ENCODE peak calls at places on chromosomes 12 and 14, in eight cellular contexts. T is mucosa of descending colon, H is tibial nerve, M is small intestine, X is esophagus squamous epithelium, V is body of pancreas, F is MM.1S, B is psoas muscle. P is an unnamed sample. For H3K4me1 and H3K9me3, the result is how much of the 10 kb centered on the place peaks cover.

GRCh38 chr12:56593909-56594621 is 36.1 kb downstream of the BAZ2A start:
- DNase-seq in F (peak), T (peak), M (peak), X (no peak), V (peak), B (peak), H (peak), P (peak)

GRCh38 chr14:31990183-31990862 is 86.8 kb upstream of the ARHGAP5 start:
- DNase-seq in F (no peak), H (no peak), X (no peak), B (no peak), M (no peak), T (no peak), V (no peak), P (no peak)

GRCh38 chr12:54359762-54360351 is 4.4 kb downstream of the GPR84 start:
- DNase-seq in M (no peak), B (no peak), V (no peak), T (no peak), H (no peak), X (no peak), F (no peak), P (no peak)

GRCh38 chr14:63508033-63508432 is 35.1 kb downstream of the PPP2R5E start:
- DNase-seq in M (no peak), X (no peak), B (no peak), F (no peak), T (no peak), H (no peak), V (no peak), P (peak)

GRCh38 chr14:38145142-38145541 is 62.6 kb upstream of the SSTR1 start:
- DNase-seq in H (no peak), M (no peak), T (no peak), V (no peak), B (no peak), X (no peak), F (no peak), P (no peak)

GRCh38 chr14:32233292-32233691 is 30.2 kb upstream of the RNU6-8 start:
- DNase-seq in T (no peak), H (no peak), M (peak), V (no peak), X (no peak), B (no peak), F (no peak), P (no peak)

GRCh38 chr12:72141381-72141780 is 130.8 kb upstream of the TRHDE start:
- DNase-seq in V (no peak), H (no peak), T (no peak), X (no peak), F (peak), M (no peak), B (no peak), P (no peak)

GRCh38 chr14:90114554-90114953 is 52.8 kb downstream of the KCNK13 start:
- DNase-seq in X (no peak), H (no peak), M (peak), B (no peak), T (no peak), F (no peak), V (no peak), P (no peak)

GRCh38 chr12:86148071-86148470 is 108.1 kb downstream of the MGAT4C start:
- DNase-seq in X (no peak), T (no peak), M (no peak), H (no peak), B (no peak), F (no peak), V (no peak), P (no peak)

GRCh38 chr14:92254786-92255185 is 68.2 kb upstream of the SLC24A4 start:
- DNase-seq in T (peak), B (peak), X (no peak), M (no peak), F (no peak), V (peak), H (peak), P (no peak)

DNA sequence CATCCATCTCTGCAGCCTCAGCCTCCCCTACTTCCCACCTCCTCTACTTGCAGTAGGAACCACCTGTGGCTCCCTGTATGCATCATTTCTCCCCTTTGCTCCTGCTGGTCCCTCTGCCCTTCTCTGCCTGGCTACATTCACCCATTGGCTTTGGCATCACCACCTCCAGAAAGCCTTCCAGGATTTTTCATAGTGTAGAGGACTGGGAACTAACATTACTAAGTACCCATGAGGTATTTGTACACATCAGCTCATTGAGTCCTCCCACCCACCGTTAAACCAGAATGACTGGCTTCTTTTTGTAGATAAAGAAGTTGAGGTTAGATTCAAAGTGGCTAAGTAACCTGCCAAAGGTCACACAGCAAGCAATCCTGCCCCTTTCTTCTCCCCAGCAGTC is 17.1 kb downstream of the SYNE3 start:
- DNase-seq in H (no peak), B (no peak), X (no peak), F (no peak), V (no peak), T (no peak), M (no peak), P (no peak)
- H3K4me1 ChIP-seq in H (under half), B (under half), X (half or more), F (half or more), V (under half), T (under half), M (under half), P (under half)

DNA sequence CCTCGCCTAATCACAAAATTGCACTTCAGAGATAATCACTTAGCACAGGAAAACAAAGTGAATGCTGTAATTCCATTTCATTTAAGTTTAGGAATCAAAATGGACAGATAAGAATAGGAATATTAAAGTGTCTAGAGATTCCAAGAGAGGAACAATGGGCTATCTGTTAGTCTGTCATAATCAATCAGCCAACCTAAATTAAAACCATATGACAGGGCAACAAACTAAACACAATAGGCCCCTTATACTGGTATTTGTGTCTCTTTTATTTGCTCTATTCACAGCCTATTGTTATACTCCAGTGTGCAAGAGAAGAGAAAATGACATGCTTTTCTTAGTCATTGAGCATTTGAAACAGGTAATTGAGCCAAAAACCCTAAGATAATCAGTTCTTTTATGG is 259.4 kb downstream of the PRKD1 start:
- DNase-seq in F (no peak), M (no peak), X (no peak), H (no peak), V (no peak), B (no peak), T (no peak), P (no peak)
- H3K9me3 ChIP-seq in F (under half), M (under half), X (under half), H (under half), V (under half), B (under half), T (under half), P (under half)

DNA sequence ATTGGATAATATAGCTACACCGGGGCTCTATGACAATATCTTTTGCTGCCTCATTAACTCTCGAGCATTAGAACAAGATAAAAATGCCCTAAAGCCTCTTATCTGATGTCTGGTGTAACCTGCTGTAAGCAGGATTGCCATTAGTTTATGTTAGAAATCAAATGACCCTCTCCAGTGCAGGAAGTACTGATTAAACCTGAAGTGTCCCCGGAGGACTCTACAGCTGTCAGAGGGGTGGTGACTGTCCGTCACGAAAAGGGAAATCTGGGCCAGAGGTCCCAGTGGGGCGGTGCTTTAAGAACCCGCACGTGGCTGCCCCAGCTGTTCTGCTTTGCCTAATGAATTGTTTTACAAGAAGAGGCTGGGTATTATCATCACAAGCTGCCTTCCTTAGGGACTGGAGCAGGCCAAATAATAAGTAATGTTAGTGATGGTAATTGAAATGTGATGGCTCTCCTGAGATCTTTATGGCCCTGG is 55.7 kb downstream of the LIN52 start:
- DNase-seq in F (no peak), B (peak), T (peak), X (no peak), M (peak), H (peak), V (no peak), P (peak)
- H3K4me1 ChIP-seq in F (under half), B (under half), T (under half), X (under half), M (under half), H (under half), V (under half), P (under half)

GRCh38 chr14:106622200-106622745 is 1095.9 kb downstream of the TMEM121 start:
- DNase-seq in H (no peak), B (no peak), X (no peak), F (no peak), T (peak), V (no peak), M (peak), P (no peak)
- H3K9me3 ChIP-seq in H (under half), B (under half), X (under half), F (under half), T (under half), V (under half), M (under half), P (under half)